ENCODE peak calls at places on chromosomes 4 and X, in five cellular contexts. J is NAMALWA, L is thoracic aorta, M is B cell, I is GM04503. H is an unnamed sample.

GRCh38 chrX:132631579-132632232 is 142.9 kb upstream of the MBNL3 start:
- DNase-seq in J (peak; percentile 54), L (no peak), M (no peak), I (no peak), H (peak; percentile 28)

GRCh38 chr4:121062466-121062975 is 9.8 kb downstream of the NDNF start:
- DNase-seq in J (no peak), L (no peak), M (no peak), I (no peak), H (no peak)

GRCh38 chr4:182578402-182578801 is 335.2 kb downstream of the TENM3 start:
- DNase-seq in J (no peak), L (no peak), M (no peak), I (peak; percentile 34), H (no peak)

GRCh38 chr4:124947622-124948265 is 235.2 kb upstream of the ANKRD50 start:
- DNase-seq in J (no peak), L (no peak), M (no peak), I (no peak), H (peak; percentile 17)

GRCh38 chrX:129750971-129751370 is 12.2 kb downstream of the XPNPEP2 start:
- DNase-seq in J (no peak), L (no peak), M (no peak), I (no peak), H (no peak)

GRCh38 chrX:40143001-40143400 is 45.2 kb upstream of the BCOR start:
- DNase-seq in J (no peak), L (no peak), M (no peak), I (no peak), H (no peak)

GRCh38 chr4:25663778-25664177 is 8.1 kb downstream of the SLC34A2 start:
- DNase-seq in J (no peak), L (no peak), M (no peak), I (no peak), H (no peak)

GRCh38 chrX:39869846-39870601 is 227.7 kb downstream of the BCOR start:
- DNase-seq in J (no peak), L (no peak), M (no peak), I (no peak), H (peak; percentile 55)

GRCh38 chr4:153212755-153213154 is 8.5 kb downstream of the TRIM2 start:
- DNase-seq in J (no peak), L (no peak), M (no peak), I (no peak), H (no peak)

GRCh38 chr4:106717094-106717493 is 319.0 kb downstream of the DKK2 start:
- DNase-seq in J (no peak), L (no peak), M (no peak), I (peak; percentile 32), H (no peak)

GRCh38 chr4:55347610-55348228 is 1.7 kb downstream of the SRD5A3 start:
- DNase-seq in J (peak; percentile 36), L (no peak), M (no peak), I (no peak), H (no peak)

GRCh38 chr4:1610791-1611500 is 73.2 kb downstream of the FAM53A start:
- DNase-seq in J (no peak), L (no peak), M (no peak), I (no peak), H (no peak)

GRCh38 chrX:275967-276587 is 5.1 kb upstream of the PLCXD1 start:
- DNase-seq in J (peak; percentile 40), L (peak; percentile 40), M (peak; percentile 79), I (no peak), H (peak; percentile 63)

H was measured in RPMI8226.